ENCODE peak calls at places on chromosome 7, in six cellular contexts. One of them, this sample, is unnamed.

GRCh38 chr7:151558575-151558974 is 38.9 kb upstream of the RHEB start:
- DNase-seq in HepG2: peak
- DNase-seq in GM12878: no peak
- DNase-seq in A549: no peak
- DNase-seq in endothelial cell of umbilical vein: no peak
- DNase-seq in K562: no peak
- DNase-seq in this sample: no peak

GRCh38 chr7:149704507-149704906 is 68.9 kb downstream of the ZNF467 start:
- DNase-seq in A549: no peak
- DNase-seq in endothelial cell of umbilical vein: no peak
- DNase-seq in HepG2: no peak
- DNase-seq in K562: peak
- DNase-seq in GM12878: no peak
- DNase-seq in this sample: no peak

GRCh38 chr7:12123172-12123571 is 87.9 kb upstream of the TMEM106B start:
- DNase-seq in K562: no peak
- DNase-seq in HepG2: no peak
- DNase-seq in A549: no peak
- DNase-seq in GM12878: no peak
- DNase-seq in endothelial cell of umbilical vein: no peak
- DNase-seq in this sample: no peak

GRCh38 chr7:142568430-142569097 is 180.7 kb upstream of the PRSS1 start:
- DNase-seq in GM12878: no peak
- DNase-seq in endothelial cell of umbilical vein: peak
- DNase-seq in A549: peak
- DNase-seq in K562: no peak
- DNase-seq in HepG2: no peak
- DNase-seq in this sample: peak

GRCh38 chr7:35025391-35025870 is 11.9 kb downstream of the DPY19L1 start:
- DNase-seq in K562: no peak
- DNase-seq in GM12878: no peak
- DNase-seq in HepG2: no peak
- DNase-seq in endothelial cell of umbilical vein: no peak
- DNase-seq in A549: peak
- DNase-seq in this sample: no peak

GRCh38 chr7:39609462-39610149 is 13.8 kb upstream of the RALA start:
- DNase-seq in K562: no peak
- DNase-seq in endothelial cell of umbilical vein: peak
- DNase-seq in A549: no peak
- DNase-seq in HepG2: no peak
- DNase-seq in GM12878: no peak
- DNase-seq in this sample: peak

GRCh38 chr7:27143022-27143949 is at the start of gene HOXA5:
- DNase-seq in K562: no peak
- DNase-seq in GM12878: no peak
- DNase-seq in A549: peak
- DNase-seq in HepG2: peak
- DNase-seq in endothelial cell of umbilical vein: peak
- DNase-seq in this sample: no peak

GRCh38 chr7:69640216-69640615 is 41.9 kb downstream of the AUTS2 start:
- DNase-seq in endothelial cell of umbilical vein: no peak
- DNase-seq in HepG2: no peak
- DNase-seq in K562: no peak
- DNase-seq in GM12878: no peak
- DNase-seq in A549: no peak
- DNase-seq in this sample: no peak

GRCh38 chr7:67593807-67594206 is 597.2 kb downstream of the TYW1 start:
- DNase-seq in endothelial cell of umbilical vein: no peak
- DNase-seq in GM12878: no peak
- DNase-seq in A549: no peak
- DNase-seq in K562: no peak
- DNase-seq in HepG2: no peak
- DNase-seq in this sample: no peak

GRCh38 chr7:127674361-127674760 is 22.4 kb downstream of the SND1 start:
- DNase-seq in HepG2: no peak
- DNase-seq in A549: no peak
- DNase-seq in K562: no peak
- DNase-seq in endothelial cell of umbilical vein: no peak
- DNase-seq in GM12878: no peak
- DNase-seq in this sample: no peak

DNA sequence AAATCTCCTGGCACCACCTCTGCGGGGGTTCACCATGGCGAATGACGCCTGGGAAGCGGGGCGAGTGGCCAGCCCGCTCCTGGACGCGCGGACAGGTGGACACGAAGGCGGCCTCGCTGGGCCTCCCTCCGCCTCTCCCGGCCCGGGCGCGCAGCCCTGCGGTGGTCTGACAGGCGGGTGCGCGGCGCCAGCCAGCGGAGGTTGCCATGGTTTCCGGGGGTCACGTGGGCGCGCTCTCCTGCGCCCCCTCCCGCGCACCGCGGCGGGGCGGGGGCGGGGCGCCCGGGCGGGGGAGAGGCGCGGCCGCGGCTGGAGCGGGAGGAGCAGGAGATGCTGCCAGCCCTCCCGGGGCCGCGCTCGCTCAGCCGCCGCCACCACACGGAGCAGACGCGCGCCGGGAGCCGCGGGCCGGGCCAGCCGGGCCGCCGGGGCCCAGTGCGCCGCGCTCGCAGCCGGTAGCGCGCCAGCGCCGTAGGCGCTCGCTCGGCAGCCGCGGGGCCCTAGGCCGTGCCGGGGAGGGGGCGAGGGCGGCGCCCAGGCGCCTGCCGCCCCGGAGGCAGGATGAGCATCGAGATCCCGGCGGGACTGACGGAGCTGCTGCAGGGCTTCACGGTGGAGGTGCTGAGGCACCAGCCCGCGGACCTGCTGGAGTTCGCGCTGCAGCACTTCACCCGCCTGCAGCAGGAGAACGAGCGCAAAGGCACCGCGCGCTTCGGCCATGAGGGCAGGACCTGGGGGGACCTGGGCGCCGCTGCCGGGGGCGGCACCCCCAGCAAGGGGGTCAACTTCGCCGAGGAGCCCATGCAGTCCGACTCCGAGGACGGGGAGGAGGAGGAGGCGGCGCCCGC is at the start of gene PRKAR2B:
- DNase-seq in K562: peak
- DNase-seq in A549: peak
- DNase-seq in HepG2: peak
- DNase-seq in GM12878: no peak
- DNase-seq in endothelial cell of umbilical vein: peak
- DNase-seq in this sample: peak
- TF ChIP-seq CTCF in K562: no peak
- TF ChIP-seq CTCF in A549: peak
- TF ChIP-seq CTCF in HepG2: peak
- TF ChIP-seq CTCF in GM12878: no peak
- TF ChIP-seq CTCF in endothelial cell of umbilical vein: peak
- TF ChIP-seq CTCF in this sample: no peak

GRCh38 chr7:3415730-3416366 is 114.8 kb downstream of the SDK1 start:
- DNase-seq in endothelial cell of umbilical vein: no peak
- DNase-seq in A549: no peak
- DNase-seq in HepG2: no peak
- DNase-seq in K562: no peak
- DNase-seq in GM12878: no peak
- DNase-seq in this sample: no peak
- TF ChIP-seq MYC in endothelial cell of umbilical vein: no peak
- TF ChIP-seq MYC in A549: no peak
- TF ChIP-seq MYC in HepG2: no peak
- TF ChIP-seq MYC in K562: no peak
- TF ChIP-seq MYC in GM12878: no peak
- TF ChIP-seq MYC in this sample: no peak

DNA sequence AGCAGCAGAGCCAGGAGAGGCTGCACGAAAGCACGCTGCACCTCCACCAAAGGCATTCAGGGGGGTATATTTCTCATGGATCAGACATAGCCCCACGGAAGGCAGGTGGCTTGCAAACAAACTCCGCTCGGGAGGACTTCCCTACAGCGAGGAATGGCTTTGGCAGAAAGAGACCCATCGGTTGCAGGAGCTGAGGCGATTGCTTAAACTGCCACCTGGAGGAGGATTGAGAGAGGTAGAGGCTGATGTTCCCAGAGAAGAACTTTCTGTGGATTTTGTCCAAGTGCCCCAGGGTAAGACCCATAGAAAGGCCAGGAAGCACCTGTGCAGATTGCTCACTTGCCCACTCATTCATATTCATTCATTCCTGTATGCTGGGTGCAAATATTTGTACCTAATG is 89.1 kb downstream of the NEUROD6 start:
- DNase-seq in A549: no peak
- DNase-seq in HepG2: no peak
- DNase-seq in GM12878: no peak
- DNase-seq in K562: no peak
- DNase-seq in endothelial cell of umbilical vein: no peak
- DNase-seq in this sample: no peak
- TF ChIP-seq CTCF in A549: no peak
- TF ChIP-seq CTCF in HepG2: no peak
- TF ChIP-seq CTCF in GM12878: no peak
- TF ChIP-seq CTCF in K562: no peak
- TF ChIP-seq CTCF in endothelial cell of umbilical vein: no peak
- TF ChIP-seq CTCF in this sample: no peak

DNA sequence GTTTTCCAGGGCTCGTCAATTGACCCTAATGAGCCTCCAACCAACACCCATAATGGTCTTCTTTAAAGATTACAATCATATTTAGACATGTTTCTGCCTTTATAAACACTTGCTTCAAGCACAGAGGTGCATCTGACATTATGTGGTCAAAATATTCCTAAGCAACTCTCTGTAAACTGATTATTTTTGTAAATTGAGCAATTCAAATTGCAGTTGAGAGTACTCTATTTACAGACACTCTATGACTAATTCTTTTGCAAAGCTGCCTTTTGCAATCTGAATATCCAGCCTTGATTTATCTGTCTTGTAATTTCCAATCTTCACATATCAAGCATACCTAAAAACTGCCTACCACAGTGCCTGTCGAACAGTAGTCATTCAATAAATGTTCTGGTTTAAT is 112.0 kb downstream of the PDE1C start:
- DNase-seq in GM12878: no peak
- DNase-seq in A549: no peak
- DNase-seq in endothelial cell of umbilical vein: no peak
- DNase-seq in K562: no peak
- DNase-seq in HepG2: no peak
- DNase-seq in this sample: no peak
- TF ChIP-seq MYC in GM12878: no peak
- TF ChIP-seq MYC in A549: no peak
- TF ChIP-seq MYC in endothelial cell of umbilical vein: no peak
- TF ChIP-seq MYC in K562: no peak
- TF ChIP-seq MYC in HepG2: no peak
- TF ChIP-seq MYC in this sample: no peak

GRCh38 chr7:130845581-130846085 is 111.6 kb upstream of the KLF14 start:
- DNase-seq in HepG2: no peak
- DNase-seq in GM12878: no peak
- DNase-seq in endothelial cell of umbilical vein: no peak
- DNase-seq in A549: peak
- DNase-seq in K562: no peak
- DNase-seq in this sample: no peak

GRCh38 chr7:130850960-130851359 is 117.0 kb upstream of the KLF14 start:
- DNase-seq in HepG2: no peak
- DNase-seq in A549: no peak
- DNase-seq in endothelial cell of umbilical vein: no peak
- DNase-seq in GM12878: no peak
- DNase-seq in K562: no peak
- DNase-seq in this sample: no peak

GRCh38 chr7:130852867-130853266 is 118.9 kb upstream of the KLF14 start:
- DNase-seq in GM12878: no peak
- DNase-seq in A549: no peak
- DNase-seq in HepG2: no peak
- DNase-seq in K562: no peak
- DNase-seq in endothelial cell of umbilical vein: no peak
- DNase-seq in this sample: no peak

GRCh38 chr7:130853503-130854279 is 119.7 kb upstream of the KLF14 start:
- DNase-seq in endothelial cell of umbilical vein: no peak
- DNase-seq in HepG2: peak
- DNase-seq in GM12878: no peak
- DNase-seq in K562: no peak
- DNase-seq in A549: peak
- DNase-seq in this sample: no peak

DNA sequence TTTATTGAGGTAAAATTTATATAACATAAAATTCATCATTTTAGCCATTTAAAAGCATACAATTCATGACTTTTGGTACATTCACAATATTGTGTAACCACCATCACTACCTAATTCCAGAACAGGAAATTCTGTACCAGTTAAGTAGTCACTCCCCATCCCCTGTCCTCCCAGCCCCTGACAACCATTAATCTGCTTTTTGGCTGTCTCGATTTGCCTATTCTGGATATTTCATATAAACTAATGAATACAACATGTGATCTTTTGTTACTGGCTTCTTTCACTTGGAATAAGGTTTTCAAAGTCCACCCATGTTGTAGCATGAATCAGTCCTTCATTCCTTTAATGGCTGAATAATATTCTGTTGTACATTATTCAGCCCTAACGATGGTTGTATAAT is 115.6 kb upstream of the KLF14 start:
- DNase-seq in HepG2: no peak
- DNase-seq in endothelial cell of umbilical vein: no peak
- DNase-seq in K562: no peak
- DNase-seq in A549: no peak
- DNase-seq in GM12878: no peak
- DNase-seq in this sample: no peak
- TF ChIP-seq CTCF in HepG2: no peak
- TF ChIP-seq CTCF in endothelial cell of umbilical vein: no peak
- TF ChIP-seq CTCF in K562: no peak
- TF ChIP-seq CTCF in A549: no peak
- TF ChIP-seq CTCF in GM12878: no peak
- TF ChIP-seq CTCF in this sample: no peak

GRCh38 chr7:37832194-37832593 is 16.2 kb upstream of the NME8 start:
- DNase-seq in K562: no peak
- DNase-seq in GM12878: no peak
- DNase-seq in endothelial cell of umbilical vein: peak
- DNase-seq in HepG2: no peak
- DNase-seq in A549: peak
- DNase-seq in this sample: no peak

GRCh38 chr7:37824987-37825509 is 23.3 kb upstream of the NME8 start:
- DNase-seq in HepG2: no peak
- DNase-seq in endothelial cell of umbilical vein: no peak
- DNase-seq in A549: no peak
- DNase-seq in GM12878: no peak
- DNase-seq in K562: no peak
- DNase-seq in this sample: no peak

GRCh38 chr7:37822946-37823345 is 25.5 kb upstream of the NME8 start:
- DNase-seq in HepG2: no peak
- DNase-seq in GM12878: no peak
- DNase-seq in K562: no peak
- DNase-seq in endothelial cell of umbilical vein: no peak
- DNase-seq in A549: no peak
- DNase-seq in this sample: no peak

GRCh38 chr7:37831214-37831613 is 17.2 kb upstream of the NME8 start:
- DNase-seq in A549: no peak
- DNase-seq in HepG2: no peak
- DNase-seq in K562: no peak
- DNase-seq in endothelial cell of umbilical vein: no peak
- DNase-seq in GM12878: no peak
- DNase-seq in this sample: no peak

DNA sequence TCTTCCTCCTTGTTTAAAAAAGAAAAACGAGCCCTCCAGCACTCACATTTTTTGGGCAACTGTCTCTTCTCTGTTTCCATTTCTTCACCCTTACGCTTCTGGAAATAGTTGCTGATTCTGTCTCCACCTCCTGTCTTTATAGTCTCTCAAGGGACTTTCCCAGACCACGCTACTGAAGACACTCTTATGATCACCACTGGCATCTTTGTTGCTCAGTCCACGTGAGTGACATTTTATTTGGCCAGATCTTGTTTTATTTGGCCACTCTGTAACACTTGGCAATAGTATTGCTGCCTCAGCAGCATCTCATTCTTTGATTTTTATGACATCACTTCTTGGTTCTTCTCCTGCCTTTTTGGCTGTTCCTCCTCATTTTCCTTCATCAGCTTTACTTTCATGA is 21.6 kb upstream of the NME8 start:
- DNase-seq in A549: no peak
- DNase-seq in K562: no peak
- DNase-seq in GM12878: no peak
- DNase-seq in HepG2: no peak
- DNase-seq in endothelial cell of umbilical vein: no peak
- DNase-seq in this sample: peak
- TF ChIP-seq MYC in A549: no peak
- TF ChIP-seq MYC in K562: no peak
- TF ChIP-seq MYC in GM12878: no peak
- TF ChIP-seq MYC in HepG2: no peak
- TF ChIP-seq MYC in endothelial cell of umbilical vein: no peak
- TF ChIP-seq MYC in this sample: no peak

This sample was measured in NB4.